ENCODE peak calls at places on chromosomes 12 and 14, in four cellular contexts. O is esophagus squamous epithelium, W is heart left ventricle, A is pancreas. C is an unnamed sample. For H3K4me1, the result is how much of the 10 kb centered on the place peaks cover.

GRCh38 chr12:11584213-11584855 is 65.1 kb upstream of the ETV6 start:
- DNase-seq in A (no peak), W (no peak), O (no peak), C (no peak)

GRCh38 chr14:86714575-86714974 is 1184.6 kb downstream of the FLRT2 start:
- DNase-seq in W (no peak), O (no peak), A (no peak), C (no peak)

GRCh38 chr12:120490284-120490683 is 5.6 kb upstream of the DYNLL1 start:
- DNase-seq in O (no peak), A (no peak), W (no peak), C (no peak)

GRCh38 chr14:104856869-104857860 is 7.9 kb upstream of the CEP170B start:
- DNase-seq in W (no peak), A (peak), O (no peak), C (no peak)

GRCh38 chr12:4779749-4780148 is 59.5 kb downstream of the GALNT8 start:
- DNase-seq in O (no peak), A (no peak), W (no peak), C (no peak)

GRCh38 chr14:55976219-55976618 is 142.0 kb upstream of the PELI2 start:
- DNase-seq in W (no peak), A (no peak), O (no peak), C (peak)

GRCh38 chr12:54879132-54879531 is 24.8 kb downstream of the MUCL1 start:
- DNase-seq in O (no peak), A (no peak), W (no peak), C (no peak)

GRCh38 chr14:93655078-93655750 is 133.1 kb downstream of the PRIMA1 start:
- DNase-seq in O (no peak), A (no peak), W (no peak), C (no peak)

GRCh38 chr12:25241171-25242020 is 9.3 kb downstream of the KRAS start:
- DNase-seq in W (no peak), A (no peak), O (no peak), C (no peak)

GRCh38 chr12:3133410-3133793 is 56.2 kb downstream of the TSPAN9 start:
- DNase-seq in A (no peak), W (no peak), O (no peak), C (no peak)

GRCh38 chr14:99829450-99829849 is 36.2 kb downstream of the EML1 start:
- DNase-seq in W (no peak), O (no peak), A (no peak), C (no peak)

GRCh38 chr14:74804219-74804825 is 41.2 kb downstream of the YLPM1 start:
- DNase-seq in O (no peak), W (no peak), A (no peak), C (no peak)

GRCh38 chr14:48723841-48724495 is 862.2 kb downstream of the RPS29 start:
- DNase-seq in O (no peak), W (no peak), A (no peak), C (no peak)

GRCh38 chr14:35235840-35236239 is 56.3 kb upstream of the PSMA6 start:
- DNase-seq in O (no peak), A (no peak), W (no peak), C (no peak)

GRCh38 chr14:61889914-61890351 is 127.7 kb downstream of the SNAPC1 start:
- DNase-seq in W (no peak), A (no peak), O (no peak), C (no peak)

GRCh38 chr14:50820786-50821185 is 10.2 kb downstream of the NIN start:
- DNase-seq in O (no peak), W (no peak), A (no peak), C (no peak)

GRCh38 chr12:49672351-49673181 is 34.6 kb downstream of the FMNL3 start:
- DNase-seq in O (no peak), A (no peak), W (no peak), C (no peak)
- H3K4me1 ChIP-seq in O (half or more), A (under half), W (half or more), C (under half)

GRCh38 chr12:108854453-108855283 is 2.7 kb downstream of the SSH1 start:
- DNase-seq in A (no peak), W (no peak), O (no peak), C (no peak)
- H3K4me3 ChIP-seq in A (no peak), W (peak), O (no peak), C (no peak)

DNA sequence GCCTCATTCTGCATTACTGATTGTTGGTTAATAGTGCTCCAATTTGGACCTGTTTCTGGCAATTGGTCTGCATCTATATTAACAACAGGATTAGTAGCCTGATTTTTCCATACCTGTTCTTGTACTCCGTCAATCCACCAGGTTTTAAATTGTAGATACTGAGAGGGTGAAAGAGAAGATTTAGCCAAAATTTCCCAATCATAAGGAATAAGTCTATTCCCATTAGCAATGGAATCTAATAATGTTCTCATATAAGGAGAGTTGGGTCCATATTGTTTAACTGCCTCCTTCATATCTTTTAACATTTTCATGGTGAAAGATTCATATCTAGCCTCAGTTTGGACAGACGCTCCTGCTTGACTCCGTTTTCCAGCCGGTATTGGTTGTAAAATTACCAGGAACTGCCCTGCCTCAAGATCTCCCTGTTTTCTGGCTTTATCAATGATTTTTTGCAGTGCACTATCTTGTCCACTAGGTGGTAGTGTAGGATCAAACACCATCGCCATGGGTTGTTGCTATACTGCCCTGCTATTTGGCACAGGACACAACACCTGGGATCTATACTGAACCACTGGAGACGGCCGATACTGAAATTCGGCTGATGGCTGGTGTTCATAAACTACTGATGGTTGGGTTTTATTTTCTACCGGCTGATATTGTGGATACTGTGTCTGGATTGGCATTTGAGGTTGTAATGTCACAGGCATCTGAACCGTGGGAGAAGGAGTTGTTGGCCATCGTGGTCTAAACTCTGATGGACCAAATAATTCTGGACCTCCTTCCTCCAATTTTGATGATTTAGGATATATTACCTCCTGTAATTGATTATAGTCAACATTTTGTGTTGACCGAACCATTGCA is 25.2 kb downstream of the DHRS4L2 start:
- DNase-seq in W (peak), A (no peak), O (no peak), C (no peak)
- TF ChIP-seq CTCF in W (peak), A (peak), O (peak), C (peak)

GRCh38 chr12:47311011-47311410 is 231.3 kb upstream of the AMIGO2 start:
- DNase-seq in W (no peak), A (no peak), O (no peak), C (no peak)

GRCh38 chr12:47308672-47309071 is 228.9 kb upstream of the AMIGO2 start:
- DNase-seq in W (no peak), O (no peak), A (no peak), C (no peak)

GRCh38 chr12:47312147-47312546 is 232.4 kb upstream of the AMIGO2 start:
- DNase-seq in W (no peak), O (no peak), A (no peak), C (no peak)

GRCh38 chr12:47312794-47313426 is 233.2 kb upstream of the AMIGO2 start:
- DNase-seq in O (no peak), A (no peak), W (no peak), C (no peak)

DNA sequence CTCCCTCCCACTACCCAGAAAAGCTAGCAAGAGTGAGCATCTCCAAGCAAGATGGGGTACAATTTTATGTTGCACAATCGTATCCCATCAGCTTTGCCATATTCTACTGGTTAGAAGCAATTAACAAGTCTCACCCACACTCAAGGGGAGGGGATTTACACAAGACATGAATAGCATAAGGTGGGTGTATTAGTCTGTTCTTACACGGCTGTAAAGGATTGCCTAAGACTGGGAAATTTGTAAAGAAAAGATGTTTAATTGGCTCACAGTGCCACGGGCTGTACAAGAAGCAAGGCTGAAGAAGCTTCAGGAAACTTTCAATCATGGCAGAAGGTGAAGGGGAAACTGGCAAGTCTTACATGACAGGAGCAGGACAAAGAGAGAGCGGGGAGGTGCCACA is 231.8 kb upstream of the AMIGO2 start:
- DNase-seq in W (no peak), O (no peak), A (no peak), C (no peak)
- H3K4me1 ChIP-seq in W (under half), O (under half), A (under half), C (under half)

DNA sequence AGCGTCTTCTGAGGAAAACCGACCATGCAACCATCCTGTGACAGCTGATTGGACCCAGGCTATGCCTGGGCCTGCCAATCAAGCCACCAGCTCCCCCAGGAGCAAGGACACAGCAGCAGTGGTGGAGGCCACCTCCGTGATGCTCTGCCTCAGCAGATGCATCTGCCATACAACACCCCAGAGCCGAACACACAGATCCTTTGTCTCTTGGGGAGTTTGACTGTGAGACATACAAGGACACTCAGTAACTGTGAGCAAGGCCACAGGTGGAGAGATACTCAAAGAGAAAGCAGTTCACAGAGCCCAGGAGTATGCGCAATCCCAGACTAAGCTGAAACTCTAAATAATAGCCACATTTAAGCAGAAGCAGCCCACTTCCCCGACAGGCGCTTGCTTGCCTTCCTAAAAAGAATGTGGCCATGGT is 10.0 kb upstream of the CNIH1 start:
- DNase-seq in W (no peak), A (no peak), O (no peak), C (no peak)
- H3K4me3 ChIP-seq in W (no peak), A (no peak), O (no peak), C (no peak)

GRCh38 chr12:69108024-69108423 is 131.3 kb upstream of the CPSF6 start:
- DNase-seq in W (no peak), A (no peak), O (no peak), C (no peak)
- TF ChIP-seq CTCF in W (no peak), A (no peak), O (no peak), C (no peak)

GRCh38 chr12:29158364-29158763 is 9.3 kb downstream of the FAR2 start:
- DNase-seq in A (no peak), O (no peak), W (peak), C (no peak)

GRCh38 chr12:29159690-29160089 is 10.6 kb downstream of the FAR2 start:
- DNase-seq in W (no peak), A (no peak), O (no peak), C (no peak)

GRCh38 chr12:29160230-29160629 is 11.2 kb downstream of the FAR2 start:
- DNase-seq in O (no peak), W (no peak), A (no peak), C (no peak)

GRCh38 chr12:29155079-29155478 is 6.0 kb downstream of the FAR2 start:
- DNase-seq in O (no peak), W (no peak), A (no peak), C (no peak)

GRCh38 chr12:29157486-29157946 is 8.4 kb downstream of the FAR2 start:
- DNase-seq in O (no peak), W (no peak), A (no peak), C (no peak)
- H3K4me1 ChIP-seq in O (under half), W (under half), A (under half), C (under half)